ENCODE peak calls at places on chromosomes 3 and 15, in ten cellular contexts. B is gastrocnemius medialis, A is fibroblast of pulmonary artery, C is cardiac muscle cell, Q is DMS79 treated with DMSO at 0.1 percent for 48 hours, O is C1 segment of cervical spinal cord, G is KBM-7, M is NCI-H345, D is cardiac fibroblast, E is RWPE1. J is an unnamed sample.

GRCh38 chr3:116058844-116059243 is 386.4 kb downstream of the LSAMP start:
- DNase-seq in G (no peak), B (no peak), E (no peak), A (no peak), C (no peak), Q (no peak), O (no peak), M (no peak), D (no peak), J (no peak)

GRCh38 chr3:172808969-172809546 is 58.5 kb downstream of the ECT2 start:
- DNase-seq in O (no peak), G (peak), D (peak), C (peak), B (no peak), E (no peak), A (peak), M (peak), Q (peak), J (peak)

GRCh38 chr15:70526221-70526973 is 237.0 kb downstream of the UACA start:
- DNase-seq in O (no peak), C (no peak), B (no peak), M (peak), D (peak), Q (peak), A (peak), G (peak), E (peak), J (no peak)

GRCh38 chr3:41317718-41318117 is 118.4 kb downstream of the CTNNB1 start:
- DNase-seq in B (no peak), E (no peak), O (no peak), Q (no peak), C (no peak), D (peak), M (no peak), A (peak), G (no peak), J (no peak)

GRCh38 chr3:160748226-160748625 is 7.8 kb upstream of the PPM1L start:
- DNase-seq in Q (no peak), D (no peak), B (no peak), O (no peak), E (no peak), C (peak), A (no peak), M (no peak), G (no peak), J (no peak)

GRCh38 chr3:66406186-66406585 is 94.6 kb downstream of the LRIG1 start:
- DNase-seq in Q (no peak), E (no peak), M (no peak), O (peak), G (no peak), C (no peak), A (no peak), D (no peak), B (peak), J (no peak)

GRCh38 chr15:41965441-41966413 is 6.6 kb downstream of the EHD4 start:
- DNase-seq in O (no peak), E (no peak), C (peak), Q (no peak), G (no peak), D (no peak), B (peak), A (no peak), M (no peak), J (no peak)

GRCh38 chr3:194272861-194273266 is 78.3 kb downstream of the CPN2 start:
- DNase-seq in Q (no peak), A (no peak), D (peak), G (no peak), B (no peak), O (no peak), M (no peak), C (no peak), E (no peak), J (no peak)

GRCh38 chr3:109154989-109155388 is 18.5 kb downstream of the C3orf85 start:
- DNase-seq in G (no peak), O (no peak), C (no peak), E (no peak), A (peak), M (no peak), B (no peak), D (no peak), Q (no peak), J (no peak)

GRCh38 chr3:45988804-45989203 is 6.8 kb downstream of the FYCO1 start:
- DNase-seq in M (no peak), E (peak), A (peak), D (peak), O (no peak), Q (no peak), B (no peak), G (no peak), C (no peak), J (no peak)

GRCh38 chr15:31497838-31498237 is 171.2 kb downstream of the KLF13 start:
- DNase-seq in O (no peak), D (no peak), A (no peak), M (no peak), Q (no peak), E (no peak), G (no peak), B (no peak), C (no peak), J (no peak)

GRCh38 chr3:113132571-113132996 is 78.8 kb upstream of the BOC start:
- DNase-seq in A (no peak), Q (no peak), D (peak), M (no peak), E (no peak), O (no peak), G (no peak), B (no peak), C (no peak), J (no peak)

GRCh38 chr3:56157693-56158092 is 310.6 kb downstream of the ERC2 start:
- DNase-seq in O (peak), A (peak), B (peak), E (no peak), Q (no peak), D (peak), G (peak), C (no peak), M (no peak), J (peak)

GRCh38 chr3:48112813-48113212 is 75.4 kb downstream of the CDC25A start:
- DNase-seq in G (no peak), D (no peak), A (no peak), B (no peak), M (peak), O (no peak), E (no peak), Q (no peak), C (no peak), J (no peak)

GRCh38 chr15:26590673-26591072 is 182.2 kb downstream of the GABRB3 start:
- DNase-seq in A (no peak), M (no peak), Q (peak), E (no peak), B (no peak), G (no peak), D (no peak), O (no peak), C (no peak), J (no peak)

GRCh38 chr3:69252631-69253030 is 130.2 kb upstream of the LMOD3 start:
- DNase-seq in E (no peak), D (no peak), A (no peak), B (no peak), G (no peak), C (no peak), M (no peak), O (no peak), Q (no peak), J (no peak)

GRCh38 chr3:54633444-54634121 is 294.3 kb downstream of the LRTM1 start:
- DNase-seq in E (no peak), Q (no peak), A (no peak), C (no peak), B (no peak), D (no peak), O (no peak), M (no peak), G (no peak), J (no peak)

GRCh38 chr15:35871812-35872211 is 325.8 kb upstream of the DPH6 start:
- DNase-seq in E (no peak), M (no peak), A (no peak), G (no peak), D (no peak), O (no peak), C (no peak), B (no peak), Q (no peak), J (no peak)

GRCh38 chr15:63832620-63833245 is 1.0 kb downstream of the HERC1 start:
- DNase-seq in A (peak), B (peak), E (no peak), Q (no peak), M (no peak), O (no peak), D (peak), C (no peak), G (peak), J (no peak)

GRCh38 chr15:41530363-41530956 is 13.6 kb downstream of the RPAP1 start:
- DNase-seq in D (no peak), B (no peak), E (no peak), G (peak), O (no peak), A (no peak), Q (no peak), C (no peak), M (no peak), J (no peak)

GRCh38 chr3:139134678-139135372 is 90.1 kb upstream of the PRR23C start:
- DNase-seq in O (no peak), Q (no peak), B (no peak), C (no peak), D (no peak), M (no peak), A (no peak), E (peak), G (no peak), J (no peak)

GRCh38 chr15:85164841-85165466 is 183.3 kb downstream of the PDE8A start:
- DNase-seq in C (no peak), B (no peak), Q (no peak), G (no peak), E (no peak), M (peak), O (no peak), D (no peak), A (no peak), J (no peak)

GRCh38 chr3:18556503-18556902 is 131.4 kb upstream of the SATB1 start:
- DNase-seq in E (no peak), M (no peak), D (peak), G (peak), Q (no peak), B (no peak), C (no peak), A (no peak), O (no peak), J (peak)

GRCh38 chr3:178507507-178508442 is 28.5 kb upstream of the KCNMB2 start:
- DNase-seq in B (no peak), A (no peak), D (no peak), C (no peak), Q (no peak), E (no peak), G (no peak), O (no peak), M (no peak), J (no peak)

GRCh38 chr3:141442421-141442820 is 44.4 kb upstream of the RASA2 start:
- DNase-seq in B (no peak), M (no peak), Q (no peak), O (no peak), E (no peak), D (peak), A (no peak), C (no peak), G (no peak), J (no peak)

GRCh38 chr3:158085358-158085757 is 20.9 kb downstream of the SHOX2 start:
- DNase-seq in O (no peak), A (no peak), B (no peak), Q (no peak), C (no peak), D (no peak), M (no peak), E (peak), G (no peak), J (no peak)

GRCh38 chr15:92527197-92527596 is 128.4 kb downstream of the FAM174B start:
- DNase-seq in C (no peak), B (peak), E (no peak), G (no peak), D (peak), O (no peak), M (peak), A (no peak), Q (no peak), J (no peak)

GRCh38 chr3:135622215-135622614 is 343.3 kb upstream of the PPP2R3A start:
- DNase-seq in O (no peak), C (no peak), Q (no peak), B (no peak), G (no peak), D (no peak), E (no peak), M (no peak), A (no peak), J (no peak)

GRCh38 chr3:51703776-51704510 is 2.9 kb upstream of the GRM2 start:
- DNase-seq in M (no peak), D (no peak), B (no peak), G (no peak), O (no peak), E (no peak), Q (peak), C (no peak), A (no peak), J (peak)

GRCh38 chr3:10373686-10374261 is 52.9 kb upstream of the SEC13 start:
- DNase-seq in E (no peak), C (no peak), A (peak), O (no peak), B (no peak), Q (no peak), D (peak), M (no peak), G (no peak), J (no peak)

GRCh38 chr15:75943713-75944215 is 40.1 kb downstream of the FBXO22 start:
- DNase-seq in D (no peak), A (no peak), Q (no peak), G (no peak), E (no peak), O (no peak), B (no peak), C (no peak), M (no peak), J (no peak)

GRCh38 chr15:89129123-89129815 is 41.0 kb downstream of the ABHD2 start:
- DNase-seq in O (no peak), B (peak), D (peak), M (peak), G (peak), A (peak), Q (no peak), C (peak), E (no peak), J (peak)

GRCh38 chr15:67433495-67434099 is 87.3 kb upstream of the C15orf61 start:
- DNase-seq in E (peak), M (peak), G (peak), B (peak), O (no peak), C (peak), A (peak), Q (no peak), D (peak), J (peak)

GRCh38 chr3:128727485-128727884 is 1.5 kb downstream of the RAB7A start:
- DNase-seq in Q (no peak), B (no peak), A (no peak), M (no peak), D (no peak), G (no peak), O (no peak), C (no peak), E (no peak), J (no peak)

GRCh38 chr15:37031198-37031597 is 69.2 kb downstream of the MEIS2 start:
- DNase-seq in M (no peak), D (peak), O (no peak), E (no peak), B (no peak), G (no peak), C (no peak), A (peak), Q (no peak), J (no peak)

GRCh38 chr15:99132584-99133287 is 27.9 kb downstream of the SYNM start:
- DNase-seq in C (no peak), D (no peak), A (no peak), E (no peak), B (no peak), M (no peak), O (no peak), G (no peak), Q (no peak), J (no peak)

GRCh38 chr15:58136731-58137130 is 1.4 kb upstream of the AQP9 start:
- DNase-seq in A (no peak), M (no peak), E (no peak), D (no peak), B (no peak), G (no peak), O (no peak), C (no peak), Q (no peak), J (no peak)

GRCh38 chr3:115961390-115961789 is 338.1 kb downstream of the GAP43 start:
- DNase-seq in O (no peak), E (no peak), M (no peak), G (no peak), A (no peak), B (peak), Q (no peak), C (no peak), D (peak), J (no peak)

GRCh38 chr15:48581221-48581620 is 64.3 kb downstream of the FBN1 start:
- DNase-seq in B (no peak), Q (no peak), O (no peak), C (no peak), M (no peak), G (no peak), A (peak), E (no peak), D (peak), J (no peak)

GRCh38 chr3:29759443-29760033 is 478.7 kb downstream of the RBMS3 start:
- DNase-seq in Q (peak), M (no peak), B (peak), D (peak), A (peak), E (no peak), O (no peak), C (no peak), G (no peak), J (no peak)

J was measured in Kasumi-1.